ENCODE peak calls at places on chromosomes 3 and 15, in eight cellular contexts. One of them, this sample, is unnamed.

GRCh38 chr3:136237103-136237502 is 13.0 kb upstream of the PCCB start:
- DNase-seq in OCI-LY7: no peak
- DNase-seq in AG10803: no peak
- DNase-seq in WTC11: no peak
- DNase-seq in sigmoid colon: no peak
- DNase-seq in uterus: no peak
- DNase-seq in upper lobe of right lung: no peak
- DNase-seq in fibroblast of lung: no peak
- DNase-seq in this sample: no peak

GRCh38 chr3:184373422-184373821 is 4.6 kb downstream of the THPO start:
- DNase-seq in OCI-LY7: no peak
- DNase-seq in AG10803: peak; percentile 60
- DNase-seq in WTC11: no peak
- DNase-seq in sigmoid colon: peak; percentile 72
- DNase-seq in uterus: no peak
- DNase-seq in upper lobe of right lung: peak; percentile 43
- DNase-seq in fibroblast of lung: peak; percentile 46
- DNase-seq in this sample: no peak

GRCh38 chr3:77081240-77081661 is 41.4 kb downstream of the ROBO2 start:
- DNase-seq in OCI-LY7: no peak
- DNase-seq in AG10803: no peak
- DNase-seq in WTC11: no peak
- DNase-seq in sigmoid colon: no peak
- DNase-seq in uterus: no peak
- DNase-seq in upper lobe of right lung: no peak
- DNase-seq in fibroblast of lung: peak; percentile 65
- DNase-seq in this sample: no peak

GRCh38 chr15:58830556-58830955 is 59.5 kb downstream of the MINDY2 start:
- DNase-seq in OCI-LY7: no peak
- DNase-seq in AG10803: no peak
- DNase-seq in WTC11: no peak
- DNase-seq in sigmoid colon: no peak
- DNase-seq in uterus: no peak
- DNase-seq in upper lobe of right lung: no peak
- DNase-seq in fibroblast of lung: no peak
- DNase-seq in this sample: no peak

GRCh38 chr3:157755254-157755653 is 252.0 kb upstream of the VEPH1 start:
- DNase-seq in OCI-LY7: no peak
- DNase-seq in AG10803: no peak
- DNase-seq in WTC11: no peak
- DNase-seq in sigmoid colon: no peak
- DNase-seq in uterus: no peak
- DNase-seq in upper lobe of right lung: no peak
- DNase-seq in fibroblast of lung: no peak
- DNase-seq in this sample: no peak

GRCh38 chr3:37256447-37256846 is 82.1 kb upstream of the LRRFIP2 start:
- DNase-seq in OCI-LY7: no peak
- DNase-seq in AG10803: no peak
- DNase-seq in WTC11: no peak
- DNase-seq in sigmoid colon: no peak
- DNase-seq in uterus: no peak
- DNase-seq in upper lobe of right lung: no peak
- DNase-seq in fibroblast of lung: no peak
- DNase-seq in this sample: no peak

GRCh38 chr3:45794177-45794560 is 2.2 kb downstream of the SLC6A20 start:
- DNase-seq in OCI-LY7: no peak
- DNase-seq in AG10803: no peak
- DNase-seq in WTC11: no peak
- DNase-seq in sigmoid colon: no peak
- DNase-seq in uterus: no peak
- DNase-seq in upper lobe of right lung: no peak
- DNase-seq in fibroblast of lung: no peak
- DNase-seq in this sample: no peak

GRCh38 chr3:132232231-132232792 is 84.9 kb upstream of the ACP3 start:
- DNase-seq in OCI-LY7: no peak
- DNase-seq in AG10803: peak; percentile 15
- DNase-seq in WTC11: no peak
- DNase-seq in sigmoid colon: no peak
- DNase-seq in uterus: no peak
- DNase-seq in upper lobe of right lung: no peak
- DNase-seq in fibroblast of lung: peak; percentile 6
- DNase-seq in this sample: no peak

GRCh38 chr3:63046152-63046551 is 170.9 kb upstream of the CADPS start:
- DNase-seq in OCI-LY7: no peak
- DNase-seq in AG10803: no peak
- DNase-seq in WTC11: no peak
- DNase-seq in sigmoid colon: no peak
- DNase-seq in uterus: no peak
- DNase-seq in upper lobe of right lung: no peak
- DNase-seq in fibroblast of lung: no peak
- DNase-seq in this sample: no peak

GRCh38 chr3:157494581-157495281 is 8.5 kb downstream of the VEPH1 start:
- DNase-seq in OCI-LY7: no peak
- DNase-seq in AG10803: no peak
- DNase-seq in WTC11: no peak
- DNase-seq in sigmoid colon: no peak
- DNase-seq in uterus: no peak
- DNase-seq in upper lobe of right lung: no peak
- DNase-seq in fibroblast of lung: peak; percentile 60
- DNase-seq in this sample: no peak

GRCh38 chr3:2354702-2355101 is 256.0 kb downstream of the CNTN4 start:
- DNase-seq in OCI-LY7: no peak
- DNase-seq in AG10803: no peak
- DNase-seq in WTC11: no peak
- DNase-seq in sigmoid colon: no peak
- DNase-seq in uterus: no peak
- DNase-seq in upper lobe of right lung: no peak
- DNase-seq in fibroblast of lung: peak; percentile 10
- DNase-seq in this sample: no peak

GRCh38 chr3:37308247-37308646 is 133.9 kb upstream of the LRRFIP2 start:
- DNase-seq in OCI-LY7: peak; percentile 25
- DNase-seq in AG10803: peak; percentile 34
- DNase-seq in WTC11: no peak
- DNase-seq in sigmoid colon: no peak
- DNase-seq in uterus: no peak
- DNase-seq in upper lobe of right lung: no peak
- DNase-seq in fibroblast of lung: peak; percentile 30
- DNase-seq in this sample: no peak

GRCh38 chr3:89266074-89266473 is 158.7 kb downstream of the EPHA3 start:
- DNase-seq in OCI-LY7: no peak
- DNase-seq in AG10803: no peak
- DNase-seq in WTC11: no peak
- DNase-seq in sigmoid colon: no peak
- DNase-seq in uterus: no peak
- DNase-seq in upper lobe of right lung: no peak
- DNase-seq in fibroblast of lung: no peak
- DNase-seq in this sample: no peak

GRCh38 chr15:62783303-62783957 is 259.1 kb upstream of the TPM1 start:
- DNase-seq in OCI-LY7: no peak
- DNase-seq in AG10803: peak; percentile 89
- DNase-seq in WTC11: no peak
- DNase-seq in sigmoid colon: no peak
- DNase-seq in uterus: no peak
- DNase-seq in upper lobe of right lung: no peak
- DNase-seq in fibroblast of lung: peak; percentile 93
- DNase-seq in this sample: no peak

GRCh38 chr15:62782100-62782791 is 260.3 kb upstream of the TPM1 start:
- DNase-seq in OCI-LY7: peak; percentile 10
- DNase-seq in AG10803: peak; percentile 93
- DNase-seq in WTC11: peak; percentile 45
- DNase-seq in sigmoid colon: peak; percentile 94
- DNase-seq in uterus: peak; percentile 74
- DNase-seq in upper lobe of right lung: no peak
- DNase-seq in fibroblast of lung: peak; percentile 81
- DNase-seq in this sample: peak; percentile 54

GRCh38 chr15:62782896-62783295 is 259.7 kb upstream of the TPM1 start:
- DNase-seq in OCI-LY7: no peak
- DNase-seq in AG10803: peak; percentile 31
- DNase-seq in WTC11: no peak
- DNase-seq in sigmoid colon: no peak
- DNase-seq in uterus: no peak
- DNase-seq in upper lobe of right lung: no peak
- DNase-seq in fibroblast of lung: peak; percentile 44
- DNase-seq in this sample: no peak

GRCh38 chr15:62779041-62779810 is 263.3 kb upstream of the TPM1 start:
- DNase-seq in OCI-LY7: no peak
- DNase-seq in AG10803: peak; percentile 58
- DNase-seq in WTC11: no peak
- DNase-seq in sigmoid colon: no peak
- DNase-seq in uterus: peak; percentile 36
- DNase-seq in upper lobe of right lung: no peak
- DNase-seq in fibroblast of lung: peak; percentile 72
- DNase-seq in this sample: no peak

DNA sequence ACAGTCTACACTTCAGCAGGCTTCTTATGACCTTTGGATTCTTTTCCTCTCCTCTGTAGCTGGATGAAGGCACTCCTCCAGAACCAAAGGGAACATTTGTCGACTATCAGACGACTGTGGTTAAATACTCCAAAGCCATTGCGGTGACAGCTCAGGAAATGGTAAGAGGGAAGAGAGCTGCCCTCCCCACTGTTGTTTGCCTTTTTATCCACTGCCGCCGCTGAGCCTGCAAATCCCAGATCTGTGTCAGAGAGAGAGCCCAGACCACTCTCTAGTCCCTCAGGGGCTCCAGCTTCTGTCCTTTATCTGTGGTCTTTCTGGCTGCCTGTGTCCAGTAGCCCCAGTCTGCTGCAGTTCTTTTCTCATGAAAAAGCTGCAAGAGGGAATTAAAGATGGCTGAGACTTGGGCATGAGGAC is 261.5 kb upstream of the TPM1 start:
- DNase-seq in OCI-LY7: no peak
- DNase-seq in AG10803: no peak
- DNase-seq in WTC11: no peak
- DNase-seq in sigmoid colon: no peak
- DNase-seq in uterus: no peak
- DNase-seq in upper lobe of right lung: no peak
- DNase-seq in fibroblast of lung: peak; percentile 40
- DNase-seq in this sample: no peak
- TF ChIP-seq CTCF in OCI-LY7: no peak
- TF ChIP-seq CTCF in AG10803: no peak
- TF ChIP-seq CTCF in WTC11: no peak
- TF ChIP-seq CTCF in sigmoid colon: no peak
- TF ChIP-seq CTCF in uterus: no peak
- TF ChIP-seq CTCF in upper lobe of right lung: no peak
- TF ChIP-seq CTCF in fibroblast of lung: no peak
- TF ChIP-seq CTCF in this sample: no peak

GRCh38 chr3:34212671-34213070 is 414.2 kb downstream of the PDCD6IP start:
- DNase-seq in OCI-LY7: no peak
- DNase-seq in AG10803: peak; percentile 63
- DNase-seq in WTC11: no peak
- DNase-seq in sigmoid colon: no peak
- DNase-seq in uterus: no peak
- DNase-seq in upper lobe of right lung: no peak
- DNase-seq in fibroblast of lung: peak; percentile 72
- DNase-seq in this sample: no peak
- TF ChIP-seq CTCF in OCI-LY7: no peak
- TF ChIP-seq CTCF in AG10803: no peak
- TF ChIP-seq CTCF in WTC11: no peak
- TF ChIP-seq CTCF in sigmoid colon: no peak
- TF ChIP-seq CTCF in uterus: no peak
- TF ChIP-seq CTCF in upper lobe of right lung: no peak
- TF ChIP-seq CTCF in fibroblast of lung: no peak
- TF ChIP-seq CTCF in this sample: no peak

GRCh38 chr15:73786518-73786917 is 33.4 kb upstream of the INSYN1 start:
- DNase-seq in OCI-LY7: no peak
- DNase-seq in AG10803: no peak
- DNase-seq in WTC11: peak; percentile 80
- DNase-seq in sigmoid colon: no peak
- DNase-seq in uterus: no peak
- DNase-seq in upper lobe of right lung: no peak
- DNase-seq in fibroblast of lung: no peak
- DNase-seq in this sample: no peak

GRCh38 chr15:73784299-73784698 is 31.1 kb upstream of the INSYN1 start:
- DNase-seq in OCI-LY7: no peak
- DNase-seq in AG10803: no peak
- DNase-seq in WTC11: no peak
- DNase-seq in sigmoid colon: no peak
- DNase-seq in uterus: no peak
- DNase-seq in upper lobe of right lung: no peak
- DNase-seq in fibroblast of lung: no peak
- DNase-seq in this sample: no peak

GRCh38 chr15:73782339-73782979 is 29.3 kb upstream of the INSYN1 start:
- DNase-seq in OCI-LY7: no peak
- DNase-seq in AG10803: no peak
- DNase-seq in WTC11: no peak
- DNase-seq in sigmoid colon: no peak
- DNase-seq in uterus: no peak
- DNase-seq in upper lobe of right lung: no peak
- DNase-seq in fibroblast of lung: no peak
- DNase-seq in this sample: no peak

GRCh38 chr15:73777741-73778140 is 24.6 kb upstream of the INSYN1 start:
- DNase-seq in OCI-LY7: no peak
- DNase-seq in AG10803: no peak
- DNase-seq in WTC11: no peak
- DNase-seq in sigmoid colon: no peak
- DNase-seq in uterus: no peak
- DNase-seq in upper lobe of right lung: no peak
- DNase-seq in fibroblast of lung: no peak
- DNase-seq in this sample: no peak

GRCh38 chr15:73781038-73781925 is 28.1 kb upstream of the INSYN1 start:
- DNase-seq in OCI-LY7: peak; percentile 2
- DNase-seq in AG10803: no peak
- DNase-seq in WTC11: no peak
- DNase-seq in sigmoid colon: no peak
- DNase-seq in uterus: no peak
- DNase-seq in upper lobe of right lung: no peak
- DNase-seq in fibroblast of lung: peak; percentile 9
- DNase-seq in this sample: no peak
- TF ChIP-seq CTCF in OCI-LY7: peak; percentile 57
- TF ChIP-seq CTCF in AG10803: peak; percentile 51
- TF ChIP-seq CTCF in WTC11: peak; percentile 29
- TF ChIP-seq CTCF in sigmoid colon: no peak
- TF ChIP-seq CTCF in uterus: no peak
- TF ChIP-seq CTCF in upper lobe of right lung: peak; percentile 23
- TF ChIP-seq CTCF in fibroblast of lung: peak; percentile 31
- TF ChIP-seq CTCF in this sample: no peak

GRCh38 chr3:183161552-183162345 is 785 bp downstream of the LAMP3 start:
- DNase-seq in OCI-LY7: peak; percentile 89
- DNase-seq in AG10803: no peak
- DNase-seq in WTC11: peak; percentile 72
- DNase-seq in sigmoid colon: no peak
- DNase-seq in uterus: no peak
- DNase-seq in upper lobe of right lung: no peak
- DNase-seq in fibroblast of lung: no peak
- DNase-seq in this sample: no peak

GRCh38 chr3:183158113-183158512 is 4.4 kb downstream of the LAMP3 start:
- DNase-seq in OCI-LY7: no peak
- DNase-seq in AG10803: no peak
- DNase-seq in WTC11: no peak
- DNase-seq in sigmoid colon: no peak
- DNase-seq in uterus: no peak
- DNase-seq in upper lobe of right lung: no peak
- DNase-seq in fibroblast of lung: no peak
- DNase-seq in this sample: no peak

GRCh38 chr3:183158552-183159006 is 4.0 kb downstream of the LAMP3 start:
- DNase-seq in OCI-LY7: peak; percentile 48
- DNase-seq in AG10803: peak; percentile 22
- DNase-seq in WTC11: no peak
- DNase-seq in sigmoid colon: no peak
- DNase-seq in uterus: no peak
- DNase-seq in upper lobe of right lung: no peak
- DNase-seq in fibroblast of lung: peak; percentile 83
- DNase-seq in this sample: no peak

GRCh38 chr3:183160616-183161015 is 1.9 kb downstream of the LAMP3 start:
- DNase-seq in OCI-LY7: no peak
- DNase-seq in AG10803: no peak
- DNase-seq in WTC11: no peak
- DNase-seq in sigmoid colon: no peak
- DNase-seq in uterus: no peak
- DNase-seq in upper lobe of right lung: no peak
- DNase-seq in fibroblast of lung: no peak
- DNase-seq in this sample: no peak

GRCh38 chr3:183159319-183159718 is 3.2 kb downstream of the LAMP3 start:
- DNase-seq in OCI-LY7: no peak
- DNase-seq in AG10803: no peak
- DNase-seq in WTC11: no peak
- DNase-seq in sigmoid colon: no peak
- DNase-seq in uterus: no peak
- DNase-seq in upper lobe of right lung: no peak
- DNase-seq in fibroblast of lung: no peak
- DNase-seq in this sample: no peak
- TF ChIP-seq CTCF in OCI-LY7: peak; percentile 64
- TF ChIP-seq CTCF in AG10803: peak; percentile 15
- TF ChIP-seq CTCF in WTC11: no peak
- TF ChIP-seq CTCF in sigmoid colon: no peak
- TF ChIP-seq CTCF in uterus: no peak
- TF ChIP-seq CTCF in upper lobe of right lung: peak; percentile 23
- TF ChIP-seq CTCF in fibroblast of lung: peak; percentile 18
- TF ChIP-seq CTCF in this sample: no peak